ENCODE peak calls at places on chromosomes 16 and 17, in five cellular contexts. V is A549; C is kidney; F is effector CD4-positive, alpha-beta T cell; Z is BJ. X is an unnamed sample.

GRCh38 chr17:80316927-80317705 is 56.5 kb downstream of the RNF213 start:
- DNase-seq in V (no peak), C (no peak), F (no peak), Z (no peak), X (peak)

GRCh38 chr16:48963306-48963705 is 318.3 kb downstream of the CBLN1 start:
- DNase-seq in V (no peak), C (no peak), F (no peak), Z (no peak), X (no peak)

GRCh38 chr17:31413871-31414589 is 22.6 kb downstream of the RAB11FIP4 start:
- DNase-seq in V (no peak), C (peak), F (no peak), Z (peak), X (peak)

GRCh38 chr17:10031102-10031501 is 126.0 kb upstream of the RCVRN start:
- DNase-seq in V (no peak), C (no peak), F (no peak), Z (no peak), X (no peak)

GRCh38 chr17:65060855-65061254 is 4.3 kb upstream of the GNA13 start:
- DNase-seq in V (no peak), C (no peak), F (no peak), Z (no peak), X (no peak)

GRCh38 chr17:83180996-83181481 is 101.6 kb downstream of the METRNL start:
- DNase-seq in V (peak), C (no peak), F (no peak), Z (no peak), X (no peak)

GRCh38 chr16:49504023-49504364 is 130.4 kb downstream of the C16orf78 start:
- DNase-seq in V (no peak), C (no peak), F (no peak), Z (no peak), X (no peak)

GRCh38 chr17:58310511-58311428 is 17.8 kb downstream of the TSPOAP1 start:
- DNase-seq in V (no peak), C (peak), F (no peak), Z (no peak), X (no peak)

GRCh38 chr17:45288825-45289224 is 26.9 kb upstream of the SPATA32 start:
- DNase-seq in V (no peak), C (no peak), F (no peak), Z (no peak), X (no peak)

GRCh38 chr17:6554871-6555330 is 1.5 kb downstream of the PITPNM3 start:
- DNase-seq in V (no peak), C (no peak), F (no peak), Z (no peak), X (no peak)

GRCh38 chr17:28944862-28945741 is 6.2 kb downstream of the PHF12 start:
- DNase-seq in V (no peak), C (no peak), F (no peak), Z (no peak), X (no peak)

GRCh38 chr16:8505327-8505991 is 84.9 kb downstream of the TMEM114 start:
- DNase-seq in V (no peak), C (no peak), F (no peak), Z (no peak), X (no peak)

GRCh38 chr17:40487371-40488020 is 13.9 kb downstream of the TNS4 start:
- DNase-seq in V (no peak), C (peak), F (no peak), Z (no peak), X (no peak)

GRCh38 chr17:16989230-16989952 is 17.5 kb upstream of the TNFRSF13B start:
- DNase-seq in V (no peak), C (no peak), F (no peak), Z (no peak), X (no peak)

GRCh38 chr17:80980397-80981061 is 11.1 kb upstream of the CHMP6 start:
- DNase-seq in V (no peak), C (no peak), F (no peak), Z (no peak), X (no peak)

GRCh38 chr17:31678431-31678830 is 180.6 kb downstream of the COPRS start:
- DNase-seq in V (no peak), C (no peak), F (no peak), Z (no peak), X (no peak)

GRCh38 chr16:1832831-1833454 is 5.9 kb downstream of the FAHD1 start:
- DNase-seq in V (no peak), C (no peak), F (no peak), Z (no peak), X (peak)

GRCh38 chr16:12089492-12090161 is 113.1 kb downstream of the SNX29 start:
- DNase-seq in V (no peak), C (peak), F (no peak), Z (no peak), X (peak)

GRCh38 chr17:6163632-6164319 is 93.6 kb downstream of the WSCD1 start:
- DNase-seq in V (no peak), C (no peak), F (no peak), Z (no peak), X (no peak)

GRCh38 chr17:62319846-62320245 is 60.5 kb upstream of the EFCAB3 start:
- DNase-seq in V (no peak), C (no peak), F (no peak), Z (no peak), X (no peak)

GRCh38 chr16:19446300-19446846 is 28.7 kb downstream of the TMC5 start:
- DNase-seq in V (no peak), C (no peak), F (no peak), Z (no peak), X (no peak)

GRCh38 chr16:57167951-57168350 is 17.9 kb downstream of the PSME3IP1 start:
- DNase-seq in V (no peak), C (no peak), F (no peak), Z (no peak), X (no peak)

GRCh38 chr17:2900842-2901241 is 104.6 kb downstream of the RAP1GAP2 start:
- DNase-seq in V (no peak), C (no peak), F (no peak), Z (no peak), X (no peak)

GRCh38 chr16:1055557-1055924 is 17.0 kb upstream of the SSTR5 start:
- DNase-seq in V (no peak), C (no peak), F (no peak), Z (no peak), X (no peak)

GRCh38 chr17:7589204-7589868 is 558 bp downstream of the SOX15 start:
- DNase-seq in V (no peak), C (peak), F (peak), Z (no peak), X (peak)

GRCh38 chr16:30761427-30761927 is 385 bp downstream of the CFAP119 start:
- DNase-seq in V (no peak), C (peak), F (peak), Z (no peak), X (peak)

GRCh38 chr17:21196126-21196525 is 17.8 kb downstream of the TMEM11 start:
- DNase-seq in V (no peak), C (no peak), F (no peak), Z (no peak), X (no peak)

GRCh38 chr17:17510456-17511292 is 14.5 kb upstream of the RASD1 start:
- DNase-seq in V (no peak), C (peak), F (no peak), Z (no peak), X (peak)

GRCh38 chr17:72446525-72447250 is 325.9 kb downstream of the SOX9 start:
- DNase-seq in V (peak), C (no peak), F (no peak), Z (no peak), X (peak)

GRCh38 chr16:22848451-22848850 is 34.5 kb downstream of the HS3ST2 start:
- DNase-seq in V (no peak), C (no peak), F (no peak), Z (no peak), X (no peak)

GRCh38 chr16:57916735-57917450 is 54.0 kb downstream of the CNGB1 start:
- DNase-seq in V (no peak), C (peak), F (no peak), Z (no peak), X (no peak)

GRCh38 chr17:77376795-77377751 is 236.3 kb downstream of the SEC14L1 start:
- DNase-seq in V (no peak), C (no peak), F (no peak), Z (no peak), X (no peak)

GRCh38 chr16:85851034-85851780 is 47.8 kb upstream of the IRF8 start:
- DNase-seq in V (no peak), C (peak), F (no peak), Z (no peak), X (no peak)

GRCh38 chr17:82050761-82051641 is 610 bp downstream of the RFNG start:
- DNase-seq in V (no peak), C (peak), F (peak), Z (no peak), X (peak)

GRCh38 chr16:70685938-70686375 is at the start of gene MTSS2:
- DNase-seq in V (peak), C (peak), F (no peak), Z (no peak), X (peak)

GRCh38 chr17:64491034-64491860 is 5.6 kb downstream of the POLG2 start:
- DNase-seq in V (no peak), C (no peak), F (peak), Z (no peak), X (no peak)

GRCh38 chr17:19495828-19496227 is 37.8 kb upstream of the SLC47A1 start:
- DNase-seq in V (no peak), C (no peak), F (no peak), Z (no peak), X (no peak)

GRCh38 chr17:28686296-28686695 is 24.3 kb downstream of the SUPT6H start:
- DNase-seq in V (no peak), C (peak), F (no peak), Z (no peak), X (no peak)

GRCh38 chr17:38732376-38733314 is 2.5 kb downstream of the CISD3 start:
- DNase-seq in V (no peak), C (no peak), F (no peak), Z (no peak), X (no peak)

X was measured in spleen.